ENCODE peak calls at places on chromosomes 11 and 22, in six cellular contexts. P, X, D, I, C and S are unnamed samples.

GRCh38 chr11:124080319-124081001 is 34.8 kb upstream of the VWA5A start:
- DNase-seq in D (no peak), P (no peak), C (peak), I (no peak), X (no peak), S (peak)

GRCh38 chr11:75557649-75558494 is 4.2 kb upstream of the SERPINH1 start:
- DNase-seq in X (peak), P (no peak), C (no peak), D (peak), I (peak), S (no peak)

GRCh38 chr11:80987161-80987560 is 1546.3 kb upstream of the TENM4 start:
- DNase-seq in I (no peak), D (no peak), P (no peak), C (no peak), X (no peak), S (peak)

GRCh38 chr22:49704345-49705215 is 123.1 kb downstream of the BRD1 start:
- DNase-seq in X (no peak), C (no peak), P (no peak), I (no peak), D (no peak), S (no peak)

GRCh38 chr11:82767123-82767522 is 33.5 kb upstream of the FAM181B start:
- DNase-seq in C (no peak), P (no peak), X (no peak), D (no peak), I (no peak), S (no peak)

GRCh38 chr22:40685406-40685805 is 6.1 kb downstream of the MCHR1 start:
- DNase-seq in I (no peak), X (no peak), C (no peak), P (no peak), D (no peak), S (no peak)

GRCh38 chr22:46758867-46759290 is 3.6 kb upstream of the TBC1D22A start:
- DNase-seq in I (peak), C (peak), P (no peak), D (peak), X (peak), S (peak)

GRCh38 chr11:65425971-65426838 is 3.6 kb downstream of the NEAT1 start:
- DNase-seq in C (peak), X (no peak), I (peak), P (no peak), D (peak), S (peak)

GRCh38 chr22:21734540-21735197 is 925 bp downstream of the YPEL1 start:
- DNase-seq in P (no peak), D (no peak), X (no peak), C (no peak), I (no peak), S (peak)

GRCh38 chr11:44839458-44840084 is 111.1 kb downstream of the TP53I11 start:
- DNase-seq in D (no peak), P (no peak), C (no peak), I (no peak), X (no peak), S (no peak)

GRCh38 chr11:116875194-116875593 is 37.8 kb upstream of the APOA1 start:
- DNase-seq in C (no peak), X (no peak), I (no peak), P (no peak), D (no peak), S (no peak)

GRCh38 chr22:44409211-44409648 is 88.8 kb downstream of the RTL6 start:
- DNase-seq in P (no peak), D (no peak), I (no peak), C (no peak), X (peak), S (no peak)

GRCh38 chr22:40178417-40179409 is 988 bp downstream of the TNRC6B start:
- DNase-seq in C (peak), P (peak), D (peak), I (peak), X (no peak), S (peak)

GRCh38 chr22:39723463-39723862 is 152.9 kb downstream of the CACNA1I start:
- DNase-seq in C (no peak), D (no peak), P (no peak), I (no peak), X (no peak), S (no peak)

GRCh38 chr11:60305906-60306619 is 21.0 kb upstream of the MS4A6E start:
- DNase-seq in P (no peak), I (peak), X (no peak), C (peak), D (peak), S (no peak)

GRCh38 chr11:65505434-65506315 is 6.8 kb downstream of the MALAT1 start:
- DNase-seq in I (peak), D (no peak), C (no peak), P (no peak), X (no peak), S (peak)

GRCh38 chr11:131624526-131624925 is 254.1 kb downstream of the NTM start:
- DNase-seq in P (no peak), D (no peak), I (peak), X (no peak), C (no peak), S (peak)

GRCh38 chr11:75302346-75302745 is 49.1 kb downstream of the ARRB1 start:
- DNase-seq in I (no peak), X (no peak), C (no peak), P (no peak), D (no peak), S (no peak)

GRCh38 chr11:83070878-83071640 is 638 bp downstream of the RAB30 start:
- DNase-seq in D (peak), P (no peak), I (no peak), X (no peak), C (no peak), S (no peak)